ENCODE peak calls at places on chromosomes 16 and 17, in seven cellular contexts. G, Q, T, M, Y, F and K are unnamed samples.

GRCh38 chr17:57665696-57666095 is 79.4 kb downstream of the CCDC182 start:
- DNase-seq in G (no peak), Q (no peak), T (no peak), M (no peak), Y (no peak), F (no peak), K (no peak)

GRCh38 chr16:6132121-6132520 is 1034.5 kb upstream of the EEF2KMT start:
- DNase-seq in G (no peak), Q (no peak), T (no peak), M (no peak), Y (no peak), F (no peak), K (no peak)

GRCh38 chr17:56988901-56989572 is 11.1 kb downstream of the SCPEP1 start:
- DNase-seq in G (no peak), Q (no peak), T (no peak), M (no peak), Y (no peak), F (no peak), K (no peak)

GRCh38 chr17:30433514-30433913 is 43.7 kb upstream of the GOSR1 start:
- DNase-seq in G (no peak), Q (peak; percentile 37), T (no peak), M (peak; percentile 49), Y (no peak), F (no peak), K (no peak)

GRCh38 chr17:79591695-79592094 is 19.2 kb downstream of the RBFOX3 start:
- DNase-seq in G (no peak), Q (no peak), T (no peak), M (no peak), Y (no peak), F (no peak), K (no peak)

GRCh38 chr17:10337136-10337535 is 35.7 kb downstream of the MYH13 start:
- DNase-seq in G (no peak), Q (no peak), T (no peak), M (no peak), Y (no peak), F (no peak), K (no peak)

GRCh38 chr16:9978160-9978725 is 204.0 kb downstream of the GRIN2A start:
- DNase-seq in G (peak; percentile 39), Q (no peak), T (no peak), M (no peak), Y (no peak), F (no peak), K (no peak)

GRCh38 chr16:81388357-81388756 is 56.3 kb upstream of the CMIP start:
- DNase-seq in G (no peak), Q (no peak), T (no peak), M (no peak), Y (no peak), F (no peak), K (no peak)

GRCh38 chr17:81917565-81918332 is at the start of gene SIRT7:
- DNase-seq in G (peak; percentile 45), Q (peak; percentile 39), T (peak; percentile 72), M (peak; percentile 96), Y (peak; percentile 100), F (no peak), K (no peak)

GRCh38 chr16:87461466-87461975 is 31.3 kb downstream of the ZCCHC14 start:
- DNase-seq in G (no peak), Q (peak; percentile 98), T (peak; percentile 97), M (peak; percentile 90), Y (no peak), F (peak; percentile 87), K (peak; percentile 87)

GRCh38 chr16:2167081-2167638 is 11.6 kb downstream of the TRAF7 start:
- DNase-seq in G (no peak), Q (no peak), T (no peak), M (no peak), Y (no peak), F (no peak), K (no peak)

GRCh38 chr16:35909351-35909954 is 2450.0 kb downstream of the TP53TG3F start:
- DNase-seq in G (no peak), Q (no peak), T (no peak), M (no peak), Y (no peak), F (no peak), K (no peak)

GRCh38 chr16:59259074-59259963 is 525.2 kb upstream of the GOT2 start:
- DNase-seq in G (no peak), Q (no peak), T (no peak), M (no peak), Y (no peak), F (no peak), K (no peak)

GRCh38 chr16:80377621-80378020 is 163.2 kb upstream of the DYNLRB2 start:
- DNase-seq in G (no peak), Q (no peak), T (no peak), M (no peak), Y (no peak), F (no peak), K (no peak)

GRCh38 chr17:60901806-60902205 is 224.2 kb downstream of the BCAS3 start:
- DNase-seq in G (no peak), Q (no peak), T (no peak), M (no peak), Y (no peak), F (no peak), K (no peak)

GRCh38 chr17:1182831-1183578 is 3.2 kb upstream of the ABR start:
- DNase-seq in G (no peak), Q (no peak), T (no peak), M (no peak), Y (no peak), F (no peak), K (no peak)

GRCh38 chr16:54248863-54249710 is 37.5 kb downstream of the IRX3 start:
- DNase-seq in G (no peak), Q (no peak), T (no peak), M (no peak), Y (no peak), F (no peak), K (no peak)
- TF ChIP-seq SIN3A in G (no peak), Q (no peak), T (no peak), M (no peak), Y (no peak), F (no peak), K (no peak)

GRCh38 chr17:40447148-40447644 is 3.9 kb downstream of the IGFBP4 start:
- DNase-seq in G (no peak), Q (no peak), T (no peak), M (no peak), Y (no peak), F (no peak), K (no peak)

GRCh38 chr17:40443988-40444899 is 994 bp downstream of the IGFBP4 start:
- DNase-seq in G (no peak), Q (no peak), T (no peak), M (no peak), Y (no peak), F (no peak), K (no peak)

GRCh38 chr17:40443196-40443987 is at the start of gene IGFBP4:
- DNase-seq in G (no peak), Q (no peak), T (peak; percentile 69), M (peak; percentile 85), Y (peak; percentile 92), F (no peak), K (no peak)

GRCh38 chr17:40448213-40448638 is 5.0 kb downstream of the IGFBP4 start:
- DNase-seq in G (no peak), Q (no peak), T (peak; percentile 39), M (no peak), Y (no peak), F (no peak), K (no peak)

GRCh38 chr17:40445769-40446468 is 2.7 kb downstream of the IGFBP4 start:
- DNase-seq in G (no peak), Q (no peak), T (peak; percentile 55), M (no peak), Y (no peak), F (no peak), K (no peak)
- TF ChIP-seq CTCF in G (no peak), Q (no peak), T (no peak), M (no peak), Y (peak; percentile 27), F (peak; percentile 23), K (no peak)

GRCh38 chr17:17236295-17237025 is 508 bp downstream of the FLCN start:
- DNase-seq in G (no peak), Q (no peak), T (peak; percentile 50), M (peak; percentile 51), Y (no peak), F (no peak), K (no peak)
- TF ChIP-seq SIN3A in G (no peak), Q (no peak), T (no peak), M (no peak), Y (no peak), F (no peak), K (no peak)

DNA sequence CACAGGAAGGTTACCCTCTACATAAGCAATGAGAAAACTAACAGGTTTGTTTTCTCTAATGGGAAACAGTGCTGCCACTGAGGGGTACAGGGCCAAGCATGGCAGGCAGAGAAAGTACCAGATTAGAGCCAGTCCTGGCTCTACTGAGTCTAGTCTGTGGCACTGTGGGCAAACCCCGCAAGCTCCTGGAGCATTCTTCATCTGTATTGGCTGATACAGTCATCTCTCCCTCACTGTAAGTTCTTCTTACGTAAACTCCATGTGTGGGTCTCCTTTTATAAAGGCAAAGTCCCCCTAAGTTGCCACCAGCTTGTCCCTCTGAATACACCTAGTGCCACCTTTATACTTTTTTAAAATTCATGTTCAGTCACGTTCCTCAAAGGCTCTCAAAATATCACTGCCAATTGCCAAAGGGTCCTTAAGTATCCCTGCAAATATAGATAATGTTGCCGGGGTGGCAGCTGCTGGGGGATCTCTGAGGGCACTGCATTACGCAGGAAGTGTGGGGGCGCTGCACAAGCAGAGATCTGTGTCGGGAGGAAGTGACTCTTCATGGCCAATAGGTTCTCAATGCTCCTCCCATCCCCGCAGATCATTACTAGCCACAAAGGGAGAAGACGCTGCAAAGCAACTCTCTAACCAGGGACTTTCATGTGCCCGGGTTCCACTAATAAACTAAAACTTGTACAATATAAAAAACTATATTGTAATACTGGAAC is 18.8 kb downstream of the XPO6 start:
- DNase-seq in G (no peak), Q (no peak), T (no peak), M (no peak), Y (no peak), F (no peak), K (no peak)
- TF ChIP-seq CTCF in G (peak; percentile 36), Q (no peak), T (no peak), M (no peak), Y (no peak), F (no peak), K (no peak)

GRCh38 chr16:27364493-27365141 is 37.4 kb upstream of the IL21R start:
- DNase-seq in G (no peak), Q (no peak), T (peak; percentile 97), M (no peak), Y (no peak), F (no peak), K (no peak)
- TF ChIP-seq SIN3A in G (no peak), Q (no peak), T (peak; percentile 70), M (no peak), Y (no peak), F (no peak), K (no peak)